ENCODE peak calls at places on chromosome 1, in five cellular contexts. T is uterus, V is esophagus squamous epithelium, C is stomach, L is K562. Y is an unnamed sample. For H3K27me3, the result is how much of the 10 kb centered on the place peaks cover.

GRCh38 chr1:205925730-205926129 is 17.5 kb downstream of the SLC26A9 start:
- DNase-seq in T (no peak), V (no peak), C (peak), L (no peak), Y (no peak)

GRCh38 chr1:44659566-44659965 is 14.7 kb downstream of the TMEM53 start:
- DNase-seq in C (no peak), V (no peak), T (no peak), L (no peak), Y (peak)

GRCh38 chr1:98048234-98048633 is 127.4 kb upstream of the DPYD start:
- DNase-seq in V (no peak), L (peak), T (peak), C (peak), Y (peak)

GRCh38 chr1:54356680-54357147 is 49.5 kb downstream of the SSBP3 start:
- DNase-seq in L (peak), C (no peak), V (no peak), T (no peak), Y (no peak)

GRCh38 chr1:21251773-21252471 is 38.3 kb downstream of the ECE1 start:
- DNase-seq in L (peak), C (peak), T (peak), V (no peak), Y (peak)

GRCh38 chr1:150619576-150620509 is 9.6 kb downstream of the ENSA start:
- DNase-seq in V (no peak), C (no peak), T (no peak), L (peak), Y (no peak)

GRCh38 chr1:233518344-233518743 is 95.6 kb upstream of the KCNK1 start:
- DNase-seq in V (no peak), T (no peak), C (peak), L (peak), Y (no peak)

GRCh38 chr1:246971322-246971721 is 36.5 kb downstream of the ZNF695 start:
- DNase-seq in L (peak), V (no peak), C (peak), T (peak), Y (peak)

GRCh38 chr1:100543640-100544039 is 5.7 kb downstream of the GPR88 start:
- DNase-seq in L (peak), V (no peak), T (no peak), C (no peak), Y (no peak)

GRCh38 chr1:193736507-193736906 is 550.1 kb upstream of the B3GALT2 start:
- DNase-seq in L (no peak), V (no peak), T (no peak), C (no peak), Y (no peak)

GRCh38 chr1:86965012-86965826 is 50.8 kb downstream of the HS2ST1 start:
- DNase-seq in L (peak), C (no peak), T (no peak), V (no peak), Y (no peak)

GRCh38 chr1:64112281-64112680 is 91.1 kb upstream of the UBE2U start:
- DNase-seq in L (no peak), C (no peak), V (no peak), T (no peak), Y (no peak)

GRCh38 chr1:13723810-13724209 is 23.8 kb downstream of the PRDM2 start:
- DNase-seq in L (no peak), V (no peak), C (peak), T (no peak), Y (no peak)
- TF ChIP-seq POLR2A in L (no peak), V (no peak), C (no peak), T (no peak), Y (no peak)

GRCh38 chr1:156652992-156653355 is 11.1 kb downstream of the BCAN start:
- DNase-seq in T (no peak), L (no peak), V (no peak), C (no peak), Y (no peak)

GRCh38 chr1:156655151-156655903 is 13.4 kb downstream of the BCAN start:
- DNase-seq in V (no peak), L (no peak), T (no peak), C (no peak), Y (no peak)

GRCh38 chr1:156654700-156655099 is 12.8 kb downstream of the BCAN start:
- DNase-seq in C (no peak), T (no peak), V (no peak), L (no peak), Y (no peak)

GRCh38 chr1:156648951-156649350 is 7.0 kb downstream of the BCAN start:
- DNase-seq in L (no peak), V (no peak), C (no peak), T (no peak), Y (no peak)

GRCh38 chr1:156652131-156652991 is 10.4 kb downstream of the BCAN start:
- DNase-seq in L (peak), V (no peak), C (no peak), T (no peak), Y (no peak)
- H3K27me3 ChIP-seq in L (under half), V (under half), C (under half), T (under half), Y (under half)

DNA sequence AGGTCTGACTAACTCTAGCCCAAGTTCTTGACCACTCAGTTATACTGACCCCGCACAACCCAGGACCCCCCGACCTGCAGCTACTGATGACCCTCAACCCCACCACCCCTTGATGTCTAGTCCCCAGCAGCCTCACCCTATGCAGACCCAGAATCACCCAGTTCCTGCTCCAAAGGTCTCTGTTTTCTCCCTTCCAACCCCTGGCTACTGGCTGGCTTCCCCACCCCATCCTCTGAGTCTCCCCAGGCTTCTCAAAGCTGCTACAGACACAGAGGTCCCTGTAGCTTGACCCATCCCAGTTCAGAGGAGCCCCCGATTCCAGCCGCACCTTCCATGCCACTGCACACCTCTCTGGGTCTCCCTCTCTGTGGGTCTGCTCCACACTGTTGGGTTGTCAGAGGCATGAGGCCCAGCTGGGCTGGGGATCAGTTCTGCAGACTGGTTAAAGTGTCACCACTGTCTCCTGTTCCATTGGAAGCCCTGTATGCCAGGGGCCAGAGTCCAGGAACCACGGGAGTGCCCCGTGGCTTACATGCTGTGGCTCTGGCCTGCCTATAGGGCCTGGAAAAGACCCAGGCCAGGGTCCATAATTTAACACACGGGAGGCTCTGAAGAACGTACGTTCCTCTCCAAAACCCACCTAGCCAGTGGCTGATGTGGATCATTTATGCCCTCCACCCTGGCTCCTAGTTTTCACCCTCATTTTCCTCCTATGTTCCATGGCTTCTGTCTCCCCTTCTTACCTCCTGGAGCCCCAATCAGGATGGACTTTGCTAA is 497 bp downstream of the PKLR start:
- DNase-seq in V (no peak), T (no peak), L (no peak), C (no peak), Y (peak)
- TF ChIP-seq POLR2A in V (no peak), T (no peak), L (no peak), C (no peak), Y (peak)

DNA sequence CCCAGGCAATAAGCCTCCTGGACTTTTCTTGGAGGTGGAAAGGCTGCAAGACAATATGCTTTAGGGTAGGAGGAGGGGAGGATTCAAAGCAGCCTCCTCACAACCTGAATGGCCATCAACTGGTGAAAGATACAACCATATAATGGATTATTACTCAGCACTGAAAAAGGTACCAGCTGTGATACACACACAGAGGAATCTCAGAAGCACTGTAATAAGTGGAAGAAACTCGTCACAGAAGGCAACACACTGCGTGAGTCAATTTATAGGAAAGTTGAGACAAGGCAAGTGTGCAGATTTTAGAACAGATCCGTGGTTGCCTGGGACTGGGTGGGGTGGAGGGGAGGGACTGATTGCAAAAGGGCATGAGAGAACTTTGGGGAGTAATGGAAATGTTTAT is 64.9 kb upstream of the ZBTB40 start:
- DNase-seq in T (no peak), L (no peak), V (no peak), C (no peak), Y (no peak)
- H3K27me3 ChIP-seq in T (under half), L (half or more), V (under half), C (under half), Y (under half)

GRCh38 chr1:182391028-182391361 is 595 bp downstream of the GLUL start:
- DNase-seq in C (no peak), L (no peak), T (no peak), V (no peak), Y (peak)

GRCh38 chr1:182388392-182389134 is 3.0 kb downstream of the GLUL start:
- DNase-seq in T (no peak), V (no peak), L (no peak), C (no peak), Y (no peak)

GRCh38 chr1:182391362-182392044 is at the start of gene GLUL:
- DNase-seq in V (peak), L (peak), C (peak), T (peak), Y (peak)

GRCh38 chr1:182387566-182387965 is 4.0 kb downstream of the GLUL start:
- DNase-seq in L (no peak), C (no peak), T (no peak), V (no peak), Y (no peak)

GRCh38 chr1:182389619-182390047 is 2.0 kb downstream of the GLUL start:
- DNase-seq in L (no peak), C (no peak), T (peak), V (no peak), Y (no peak)
- TF ChIP-seq POLR2A in L (no peak), C (no peak), T (no peak), V (peak), Y (no peak)

DNA sequence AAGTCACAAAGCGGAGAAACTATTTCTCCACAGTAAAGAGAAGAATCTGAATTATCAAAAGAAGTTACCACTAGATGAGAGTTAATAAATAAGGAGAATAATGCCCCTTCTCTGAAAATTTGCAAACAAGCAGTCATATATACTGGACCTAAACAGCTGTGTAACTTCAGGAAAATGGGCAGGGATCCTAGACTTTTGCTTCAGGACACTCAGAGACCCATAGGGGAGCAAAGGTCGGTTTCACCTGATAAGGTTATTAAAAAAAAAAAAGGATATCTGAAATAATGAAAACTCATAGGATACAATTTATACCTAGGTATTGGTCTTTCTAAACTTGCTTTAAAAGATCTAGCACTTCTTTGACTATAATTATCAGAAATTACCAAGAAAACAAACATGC is 191.4 kb downstream of the KCNH1 start:
- DNase-seq in C (no peak), L (no peak), T (no peak), V (no peak), Y (no peak)
- H3K27me3 ChIP-seq in C (under half), L (under half), T (under half), V (under half), Y (under half)

GRCh38 chr1:34859442-34860200 is at the start of gene SMIM12:
- DNase-seq in T (peak), V (peak), L (peak), C (peak), Y (peak)
- TF ChIP-seq POLR2A in T (peak), V (peak), L (peak), C (no peak), Y (peak)

DNA sequence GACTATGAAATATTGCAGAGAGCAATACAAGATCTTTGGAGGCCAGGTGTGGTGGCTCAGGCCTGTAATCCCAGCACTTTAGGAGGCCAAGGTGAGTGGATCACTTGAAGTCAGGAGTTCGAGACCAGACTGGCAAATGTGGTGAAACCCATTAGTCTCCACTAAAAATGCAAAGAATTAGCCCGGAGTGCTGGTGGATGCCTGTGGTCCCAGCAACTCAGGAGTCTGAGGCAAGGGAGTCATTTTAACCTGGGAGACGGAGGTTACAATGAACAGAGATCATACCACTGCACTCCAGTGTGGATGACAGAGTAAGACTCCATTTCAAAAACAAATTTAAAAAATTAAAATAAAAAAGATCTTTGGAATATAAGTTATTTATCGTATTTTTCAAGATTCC is 76.6 kb downstream of the PRKAB2 start:
- DNase-seq in V (no peak), L (no peak), T (no peak), C (no peak), Y (no peak)
- H3K27me3 ChIP-seq in V (under half), L (under half), T (under half), C (under half), Y (under half)

GRCh38 chr1:25649505-25650218 is 33.1 kb downstream of the MAN1C1 start:
- DNase-seq in V (no peak), L (no peak), C (no peak), T (no peak), Y (no peak)
- TF ChIP-seq POLR2A in V (no peak), L (no peak), C (no peak), T (no peak), Y (no peak)

DNA sequence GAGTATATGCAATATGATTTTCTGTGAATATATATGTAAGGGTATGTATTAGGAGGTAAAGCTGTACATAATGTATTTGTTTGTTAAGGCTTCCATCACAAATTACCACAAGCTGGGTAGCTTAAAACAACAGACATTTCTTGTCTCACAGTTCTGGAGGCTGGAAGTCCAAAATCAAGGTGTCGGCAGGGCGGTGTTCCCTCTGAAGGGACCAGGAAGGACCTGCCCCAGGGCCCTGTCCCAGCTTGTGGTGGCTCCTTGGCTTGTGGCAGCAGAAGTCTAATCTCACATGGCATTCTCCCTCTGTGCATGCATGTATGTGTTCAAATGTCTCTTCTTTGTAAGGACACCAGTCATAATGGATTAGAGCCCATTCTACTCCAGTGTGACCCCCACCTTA is 17.1 kb downstream of the TRIM67 start:
- DNase-seq in T (no peak), C (no peak), L (no peak), V (no peak), Y (no peak)
- H3K27me3 ChIP-seq in T (under half), C (under half), L (under half), V (under half), Y (under half)

Y was measured in right lobe of liver.